ENCODE peak calls at places on chromosome X, in four cellular contexts. Y is neural progenitor cell, F is body of pancreas, P is astrocyte. H is an unnamed sample.
A peak's percentile ranks its signal among the peaks of the same experiment; 100 is the strongest.

GRCh38 chrX:18368402-18368801 is 13.9 kb upstream of the SCML2 start:
- DNase-seq in Y (no peak), P (no peak), F (no peak), H (no peak)

GRCh38 chrX:48896611-48897011 is 957 bp downstream of the TIMM17B start:
- DNase-seq in P (peak; percentile 27), F (no peak), Y (peak; percentile 13), H (no peak)

GRCh38 chrX:50152421-50152820 is 48.4 kb downstream of the AKAP4 start:
- DNase-seq in Y (no peak), P (no peak), F (no peak), H (no peak)

GRCh38 chrX:94178145-94178790 is 504.3 kb downstream of the FAM133A start:
- DNase-seq in F (no peak), P (no peak), Y (no peak), H (no peak)

GRCh38 chrX:97070346-97070745 is 186.6 kb downstream of the RPA4 start:
- DNase-seq in F (no peak), P (peak; percentile 20), Y (no peak), H (no peak)

GRCh38 chrX:100687546-100687945 is 43.5 kb downstream of the SRPX2 start:
- DNase-seq in Y (no peak), F (no peak), P (no peak), H (no peak)

GRCh38 chrX:97199501-97199900 is 315.8 kb downstream of the RPA4 start:
- DNase-seq in P (no peak), F (no peak), Y (no peak), H (no peak)

GRCh38 chrX:132740316-132741123 is 217.9 kb downstream of the HS6ST2 start:
- DNase-seq in Y (peak; percentile 85), P (no peak), F (no peak), H (no peak)

GRCh38 chrX:72003811-72004750 is 93.4 kb downstream of the NHSL2 start:
- DNase-seq in Y (peak; percentile 64), F (peak; percentile 58), P (peak; percentile 68), H (peak; percentile 68)

GRCh38 chrX:123818243-123818642 is 41.6 kb upstream of the XIAP start:
- DNase-seq in F (no peak), Y (no peak), P (peak; percentile 63), H (no peak)

GRCh38 chrX:130877892-130878321 is 25.1 kb downstream of the ENOX2 start:
- DNase-seq in P (no peak), F (no peak), Y (no peak), H (no peak)

GRCh38 chrX:46599051-46599560 is 25.5 kb downstream of the CHST7 start:
- DNase-seq in F (no peak), Y (no peak), P (no peak), H (no peak)

GRCh38 chrX:41045960-41046567 is 39.2 kb upstream of the USP9X start:
- DNase-seq in F (peak; percentile 17), P (peak; percentile 9), Y (peak; percentile 68), H (no peak)

GRCh38 chrX:50988649-50989048 is 78.1 kb downstream of the BMP15 start:
- DNase-seq in P (peak; percentile 12), Y (peak; percentile 53), F (peak; percentile 39), H (no peak)

GRCh38 chrX:65581661-65582339 is 47.2 kb upstream of the LAS1L start:
- DNase-seq in F (peak; percentile 64), P (peak; percentile 31), Y (peak; percentile 72), H (peak; percentile 37)

GRCh38 chrX:53831662-53832635 is 145.4 kb upstream of the HUWE1 start:
- DNase-seq in P (peak; percentile 2), Y (peak; percentile 45), F (peak; percentile 31), H (no peak)

GRCh38 chrX:41906515-41907165 is 16.7 kb downstream of the CASK start:
- DNase-seq in P (peak; percentile 56), F (no peak), Y (no peak), H (no peak)

GRCh38 chrX:153370293-153371055 is 30.7 kb downstream of the PNMA6E start:
- DNase-seq in Y (no peak), P (no peak), F (no peak), H (no peak)

GRCh38 chrX:101957174-101957573 is 25.3 kb upstream of the ZMAT1 start:
- DNase-seq in F (no peak), P (no peak), Y (no peak), H (no peak)

GRCh38 chrX:37578045-37578444 is 6.6 kb downstream of the LANCL3 start:
- DNase-seq in Y (no peak), P (peak; percentile 19), F (peak; percentile 14), H (no peak)

GRCh38 chrX:21524008-21524407 is 134.1 kb downstream of the KLHL34 start:
- DNase-seq in F (no peak), P (no peak), Y (no peak), H (no peak)

GRCh38 chrX:68415289-68415688 is 18.0 kb downstream of the OPHN1 start:
- DNase-seq in F (no peak), P (peak; percentile 79), Y (no peak), H (peak; percentile 70)

GRCh38 chrX:86133761-86134160 is 14.5 kb upstream of the DACH2 start:
- DNase-seq in F (no peak), Y (no peak), P (no peak), H (no peak)

GRCh38 chrX:102067966-102068723 is 57.3 kb upstream of the TCEAL2 start:
- DNase-seq in P (no peak), Y (peak; percentile 2), F (no peak), H (no peak)

GRCh38 chrX:136179133-136179532 is 31.8 kb downstream of the FHL1 start:
- DNase-seq in P (no peak), Y (no peak), F (no peak), H (no peak)

GRCh38 chrX:100911731-100912130 is 17.0 kb downstream of the XKRX start:
- DNase-seq in P (peak; percentile 3), Y (no peak), F (no peak), H (no peak)

GRCh38 chrX:111410451-111410850 is 1.5 kb downstream of the DCX start:
- DNase-seq in P (no peak), F (no peak), Y (no peak), H (no peak)

GRCh38 chrX:24494544-24495113 is 29.5 kb downstream of the PDK3 start:
- DNase-seq in P (peak; percentile 82), F (peak; percentile 64), Y (peak; percentile 34), H (no peak)

GRCh38 chrX:132614297-132614696 is 125.5 kb upstream of the MBNL3 start:
- DNase-seq in P (no peak), Y (peak; percentile 23), F (no peak), H (no peak)

DNA sequence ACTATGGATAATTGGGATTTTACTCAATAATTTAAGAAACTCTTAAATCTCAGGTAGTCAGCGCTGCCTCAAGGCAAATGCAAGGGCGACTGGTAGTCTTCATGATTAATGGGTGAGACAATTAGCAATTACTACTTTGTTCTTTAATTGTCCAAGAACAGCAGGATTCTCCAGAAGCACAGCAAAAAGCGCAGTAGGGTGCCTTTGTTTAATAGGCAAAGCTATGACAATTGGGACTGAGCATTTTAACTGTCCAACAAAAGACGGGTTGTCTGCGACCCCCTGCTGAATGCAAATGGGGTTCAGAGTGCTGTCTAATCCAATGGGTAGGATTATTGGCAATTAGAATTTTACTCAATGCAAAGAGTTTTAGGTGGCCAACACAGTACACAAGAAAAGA is 286.1 kb downstream of the CHIC1 start:
- DNase-seq in Y (peak; percentile 85), P (no peak), F (no peak), H (no peak)
- H3K4me3 ChIP-seq in Y (no peak overlapping the region), P (no peak overlapping the region), F (no peak overlapping the region), H (peak overlapping the region; percentile 73)

GRCh38 chrX:154594491-154594890 is 9.6 kb downstream of the CTAG1A start:
- DNase-seq in F (no peak), Y (no peak), P (no peak), H (no peak)
- H3K9me3 ChIP-seq in F (no peaks in the 10 kb centered on the region), Y (no peaks in the 10 kb centered on the region), P (no peaks in the 10 kb centered on the region), H (no peaks in the 10 kb centered on the region)

GRCh38 chrX:15269120-15269519 is 763 bp downstream of the ASB9 start:
- DNase-seq in Y (no peak), F (no peak), P (no peak), H (no peak)

GRCh38 chrX:15274946-15275345 is 5.1 kb upstream of the ASB9 start:
- DNase-seq in F (no peak), P (no peak), Y (no peak), H (no peak)

GRCh38 chrX:15269618-15270521 is at the start of gene ASB9:
- DNase-seq in F (peak; percentile 80), P (peak; percentile 9), Y (no peak), H (no peak)
- H3K4me3 ChIP-seq in F (no peak within 1 kb of the TSS), P (no peak within 1 kb of the TSS), Y (no peak within 1 kb of the TSS), H (no peak within 1 kb of the TSS)

GRCh38 chrX:16087081-16087480 is 36.3 kb upstream of the GRPR start:
- DNase-seq in P (no peak), Y (no peak), F (no peak), H (no peak)
- H3K9me3 ChIP-seq in P (no peaks in the 10 kb centered on the region), Y (no peaks in the 10 kb centered on the region), F (no peaks in the 10 kb centered on the region), H (no peaks in the 10 kb centered on the region)